ENCODE peak calls at places on chromosomes 13 and 19, in five cellular contexts. One of them, this sample, is unnamed.

GRCh38 chr13:113785051-113786010 is 26.3 kb downstream of the TMEM255B start:
- DNase-seq in GM10248: no peak
- DNase-seq in fibroblast of mammary gland: peak; percentile 72
- DNase-seq in foreskin fibroblast: peak; percentile 97
- DNase-seq in mesothelial cell of epicardium: no peak
- DNase-seq in this sample: no peak

GRCh38 chr13:102597029-102598015 is 536 bp downstream of the TPP2 start:
- DNase-seq in mesothelial cell of epicardium: no peak
- DNase-seq in foreskin fibroblast: peak; percentile 24
- DNase-seq in GM10248: peak; percentile 30
- DNase-seq in fibroblast of mammary gland: no peak
- DNase-seq in this sample: no peak

GRCh38 chr19:55352040-55352439 is 2.5 kb downstream of the COX6B2 start:
- DNase-seq in GM10248: no peak
- DNase-seq in foreskin fibroblast: no peak
- DNase-seq in mesothelial cell of epicardium: no peak
- DNase-seq in fibroblast of mammary gland: no peak
- DNase-seq in this sample: no peak

GRCh38 chr13:40665754-40666057 is 735 bp downstream of the FOXO1 start:
- DNase-seq in mesothelial cell of epicardium: peak; percentile 27
- DNase-seq in fibroblast of mammary gland: no peak
- DNase-seq in GM10248: peak; percentile 42
- DNase-seq in foreskin fibroblast: no peak
- DNase-seq in this sample: no peak

GRCh38 chr19:13043285-13043684 is 48.0 kb downstream of the NFIX start:
- DNase-seq in fibroblast of mammary gland: no peak
- DNase-seq in mesothelial cell of epicardium: no peak
- DNase-seq in GM10248: no peak
- DNase-seq in foreskin fibroblast: no peak
- DNase-seq in this sample: no peak

GRCh38 chr19:5563941-5564612 is 3.7 kb downstream of the TINCR start:
- DNase-seq in mesothelial cell of epicardium: no peak
- DNase-seq in GM10248: no peak
- DNase-seq in foreskin fibroblast: peak; percentile 59
- DNase-seq in fibroblast of mammary gland: no peak
- DNase-seq in this sample: no peak

GRCh38 chr13:110890279-110891150 is 24.4 kb downstream of the ANKRD10 start:
- DNase-seq in GM10248: no peak
- DNase-seq in foreskin fibroblast: no peak
- DNase-seq in fibroblast of mammary gland: no peak
- DNase-seq in mesothelial cell of epicardium: no peak
- DNase-seq in this sample: no peak

GRCh38 chr13:30846844-30847243 is 59.2 kb upstream of the MEDAG start:
- DNase-seq in foreskin fibroblast: no peak
- DNase-seq in GM10248: no peak
- DNase-seq in fibroblast of mammary gland: no peak
- DNase-seq in mesothelial cell of epicardium: no peak
- DNase-seq in this sample: no peak

GRCh38 chr13:66532146-66532545 is 698.0 kb downstream of the PCDH9 start:
- DNase-seq in foreskin fibroblast: peak; percentile 71
- DNase-seq in fibroblast of mammary gland: peak; percentile 56
- DNase-seq in mesothelial cell of epicardium: no peak
- DNase-seq in GM10248: no peak
- DNase-seq in this sample: no peak

GRCh38 chr19:35868172-35868822 is at the start of gene APLP1:
- DNase-seq in GM10248: peak; percentile 78
- DNase-seq in mesothelial cell of epicardium: peak; percentile 62
- DNase-seq in foreskin fibroblast: peak; percentile 68
- DNase-seq in fibroblast of mammary gland: no peak
- DNase-seq in this sample: peak; percentile 80

GRCh38 chr13:93769126-93769525 is 542.5 kb downstream of the GPC6 start:
- DNase-seq in GM10248: no peak
- DNase-seq in foreskin fibroblast: no peak
- DNase-seq in mesothelial cell of epicardium: no peak
- DNase-seq in fibroblast of mammary gland: no peak
- DNase-seq in this sample: no peak

GRCh38 chr13:78520425-78520824 is 82.9 kb downstream of the POU4F1 start:
- DNase-seq in foreskin fibroblast: no peak
- DNase-seq in mesothelial cell of epicardium: no peak
- DNase-seq in fibroblast of mammary gland: no peak
- DNase-seq in GM10248: no peak
- DNase-seq in this sample: no peak

GRCh38 chr19:54017266-54017665 is 25.8 kb downstream of the CACNG6 start:
- DNase-seq in mesothelial cell of epicardium: no peak
- DNase-seq in foreskin fibroblast: peak; percentile 27
- DNase-seq in GM10248: no peak
- DNase-seq in fibroblast of mammary gland: peak; percentile 31
- DNase-seq in this sample: no peak

GRCh38 chr19:55581828-55582223 is 1.2 kb upstream of the ZNF579 start:
- DNase-seq in foreskin fibroblast: peak; percentile 43
- DNase-seq in fibroblast of mammary gland: peak; percentile 34
- DNase-seq in GM10248: no peak
- DNase-seq in mesothelial cell of epicardium: no peak
- DNase-seq in this sample: no peak

GRCh38 chr19:4428326-4428975 is 26.0 kb downstream of the CHAF1A start:
- DNase-seq in foreskin fibroblast: no peak
- DNase-seq in fibroblast of mammary gland: no peak
- DNase-seq in mesothelial cell of epicardium: no peak
- DNase-seq in GM10248: no peak
- DNase-seq in this sample: no peak

GRCh38 chr19:13865578-13866462 is 11.1 kb upstream of the NANOS3 start:
- DNase-seq in mesothelial cell of epicardium: no peak
- DNase-seq in foreskin fibroblast: no peak
- DNase-seq in fibroblast of mammary gland: no peak
- DNase-seq in GM10248: no peak
- DNase-seq in this sample: no peak

GRCh38 chr13:66139250-66139649 is 1090.9 kb downstream of the PCDH9 start:
- DNase-seq in GM10248: no peak
- DNase-seq in mesothelial cell of epicardium: no peak
- DNase-seq in fibroblast of mammary gland: no peak
- DNase-seq in foreskin fibroblast: no peak
- DNase-seq in this sample: no peak

GRCh38 chr13:24218320-24218719 is 57.8 kb downstream of the SPATA13 start:
- DNase-seq in foreskin fibroblast: no peak
- DNase-seq in fibroblast of mammary gland: no peak
- DNase-seq in GM10248: no peak
- DNase-seq in mesothelial cell of epicardium: no peak
- DNase-seq in this sample: no peak

GRCh38 chr19:7863157-7863970 is 10.8 kb downstream of the PRR36 start:
- DNase-seq in fibroblast of mammary gland: no peak
- DNase-seq in GM10248: no peak
- DNase-seq in foreskin fibroblast: no peak
- DNase-seq in mesothelial cell of epicardium: no peak
- DNase-seq in this sample: peak; percentile 68

GRCh38 chr19:41355035-41355434 is 1.3 kb upstream of the TGFB1 start:
- DNase-seq in GM10248: no peak
- DNase-seq in mesothelial cell of epicardium: no peak
- DNase-seq in foreskin fibroblast: no peak
- DNase-seq in fibroblast of mammary gland: no peak
- DNase-seq in this sample: no peak

GRCh38 chr13:50359779-50360178 is 344.5 kb downstream of the KCNRG start:
- DNase-seq in fibroblast of mammary gland: no peak
- DNase-seq in GM10248: no peak
- DNase-seq in foreskin fibroblast: no peak
- DNase-seq in mesothelial cell of epicardium: no peak
- DNase-seq in this sample: no peak

GRCh38 chr13:97367427-97367826 is 66.5 kb upstream of the RAP2A start:
- DNase-seq in foreskin fibroblast: peak; percentile 93
- DNase-seq in GM10248: no peak
- DNase-seq in fibroblast of mammary gland: peak; percentile 84
- DNase-seq in mesothelial cell of epicardium: no peak
- DNase-seq in this sample: no peak

DNA sequence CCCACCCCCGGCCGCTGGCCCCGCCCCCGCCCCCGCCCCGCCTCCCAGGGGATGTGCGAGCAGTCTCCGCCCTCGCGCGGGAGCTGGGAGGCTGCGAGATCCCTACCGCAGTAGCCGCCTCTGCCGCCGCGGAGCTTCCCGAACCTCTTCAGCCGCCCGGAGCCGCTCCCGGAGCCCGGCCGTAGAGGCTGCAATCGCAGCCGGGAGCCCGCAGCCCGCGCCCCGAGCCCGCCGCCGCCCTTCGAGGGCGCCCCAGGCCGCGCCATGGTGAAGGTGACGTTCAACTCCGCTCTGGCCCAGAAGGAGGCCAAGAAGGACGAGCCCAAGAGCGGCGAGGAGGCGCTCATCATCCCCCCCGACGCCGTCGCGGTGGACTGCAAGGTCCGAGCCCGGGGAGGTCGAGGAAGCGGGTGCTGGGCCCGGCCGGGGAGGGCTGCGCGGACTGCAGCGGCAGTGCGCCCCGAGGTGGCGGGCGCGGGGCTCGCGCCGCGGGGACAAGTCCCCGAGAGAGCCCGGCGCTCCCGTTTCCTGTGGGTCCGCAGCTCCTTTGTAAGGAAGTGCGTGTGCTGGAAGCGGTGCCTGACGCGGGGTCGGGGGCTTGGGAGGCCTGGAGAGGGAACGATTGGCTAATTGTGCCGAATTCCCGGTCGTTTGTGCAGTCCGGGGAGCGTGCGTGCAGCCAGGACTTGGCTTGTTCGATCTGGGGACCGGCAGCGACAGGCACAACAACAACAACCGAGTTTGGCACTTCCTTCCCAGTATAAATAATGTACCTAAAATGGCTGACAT is at the start of gene ITM2B:
- DNase-seq in fibroblast of mammary gland: peak; percentile 57
- DNase-seq in foreskin fibroblast: peak; percentile 86
- DNase-seq in GM10248: peak; percentile 70
- DNase-seq in mesothelial cell of epicardium: peak; percentile 58
- DNase-seq in this sample: peak; percentile 78
- TF ChIP-seq CTCF in fibroblast of mammary gland: no peak
- TF ChIP-seq CTCF in foreskin fibroblast: peak; percentile 14
- TF ChIP-seq CTCF in GM10248: peak; percentile 45
- TF ChIP-seq CTCF in mesothelial cell of epicardium: no peak
- TF ChIP-seq CTCF in this sample: peak; percentile 51

DNA sequence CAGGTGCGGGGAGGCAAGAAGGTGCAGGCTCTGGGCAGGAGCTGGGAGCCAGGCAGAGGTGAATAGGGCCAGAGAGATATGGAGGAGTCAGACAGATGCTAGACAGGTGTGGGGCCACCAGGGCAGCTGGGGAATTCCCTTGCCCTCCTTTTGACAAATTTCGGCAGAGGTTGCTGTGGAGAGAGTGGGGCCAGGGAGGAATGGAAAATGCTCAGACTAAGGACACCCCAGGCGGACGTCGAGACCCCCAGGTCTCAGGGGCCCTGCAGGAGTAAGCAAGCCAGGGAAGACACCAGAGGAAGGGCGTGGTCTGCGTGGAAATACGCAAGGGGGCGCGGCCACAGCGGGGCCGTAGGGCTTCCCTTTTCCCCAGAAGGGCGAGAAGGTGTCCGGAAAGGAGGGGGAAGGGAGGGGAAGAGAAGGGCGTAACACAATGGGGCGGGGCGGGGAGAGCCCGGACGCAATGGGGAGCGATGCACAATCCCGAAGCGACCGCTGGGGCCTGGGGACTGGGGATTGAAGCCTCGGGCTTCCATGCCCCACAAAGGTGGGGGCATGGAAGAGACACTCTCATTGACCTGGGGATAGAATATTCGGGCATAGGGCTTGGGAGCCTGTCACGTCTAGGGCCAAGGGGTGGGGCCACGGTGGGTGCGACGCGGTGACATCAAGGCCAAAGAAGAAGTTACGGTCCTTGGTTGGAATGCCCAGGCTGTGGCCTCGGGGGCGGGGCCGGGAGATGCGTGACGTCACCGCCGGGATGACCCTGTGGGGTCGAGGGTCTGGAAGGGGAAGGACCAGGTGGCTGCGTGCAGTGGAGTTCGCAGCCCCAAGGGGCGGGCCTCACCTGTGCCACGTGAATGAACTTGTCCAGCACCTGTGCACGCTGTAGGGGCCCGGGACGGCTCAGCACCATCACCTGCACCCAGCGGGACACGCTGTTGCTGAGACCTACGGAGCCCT is 8.2 kb downstream of the RASGRP4 start:
- DNase-seq in foreskin fibroblast: peak; percentile 57
- DNase-seq in mesothelial cell of epicardium: no peak
- DNase-seq in fibroblast of mammary gland: no peak
- DNase-seq in GM10248: peak; percentile 72
- DNase-seq in this sample: no peak
- TF ChIP-seq CTCF in foreskin fibroblast: no peak
- TF ChIP-seq CTCF in mesothelial cell of epicardium: no peak
- TF ChIP-seq CTCF in fibroblast of mammary gland: no peak
- TF ChIP-seq CTCF in GM10248: no peak
- TF ChIP-seq CTCF in this sample: peak; percentile 50

DNA sequence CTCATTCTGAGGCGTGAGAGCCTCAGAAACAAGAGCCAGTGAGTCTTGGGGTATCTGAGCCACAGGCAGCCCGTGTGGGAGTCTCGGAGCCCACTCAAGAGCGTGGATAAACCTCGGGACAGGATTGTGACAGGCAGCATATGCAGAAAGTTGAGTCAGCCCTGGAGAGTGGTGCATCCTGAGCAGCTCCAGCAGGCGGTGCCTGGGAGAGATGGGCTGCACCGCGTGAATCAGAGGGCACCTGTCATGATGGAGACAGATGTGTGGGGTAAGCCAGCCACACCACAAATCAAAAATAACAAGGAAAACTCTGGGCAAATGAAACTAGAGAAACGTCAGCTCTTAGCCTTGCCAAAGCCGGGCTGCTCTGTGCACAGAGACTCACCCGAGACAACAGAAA is 30.0 kb upstream of the POP4 start:
- DNase-seq in fibroblast of mammary gland: peak; percentile 42
- DNase-seq in foreskin fibroblast: no peak
- DNase-seq in mesothelial cell of epicardium: no peak
- DNase-seq in GM10248: no peak
- DNase-seq in this sample: no peak
- TF ChIP-seq CTCF in fibroblast of mammary gland: no peak
- TF ChIP-seq CTCF in foreskin fibroblast: no peak
- TF ChIP-seq CTCF in mesothelial cell of epicardium: no peak
- TF ChIP-seq CTCF in GM10248: no peak
- TF ChIP-seq CTCF in this sample: no peak

DNA sequence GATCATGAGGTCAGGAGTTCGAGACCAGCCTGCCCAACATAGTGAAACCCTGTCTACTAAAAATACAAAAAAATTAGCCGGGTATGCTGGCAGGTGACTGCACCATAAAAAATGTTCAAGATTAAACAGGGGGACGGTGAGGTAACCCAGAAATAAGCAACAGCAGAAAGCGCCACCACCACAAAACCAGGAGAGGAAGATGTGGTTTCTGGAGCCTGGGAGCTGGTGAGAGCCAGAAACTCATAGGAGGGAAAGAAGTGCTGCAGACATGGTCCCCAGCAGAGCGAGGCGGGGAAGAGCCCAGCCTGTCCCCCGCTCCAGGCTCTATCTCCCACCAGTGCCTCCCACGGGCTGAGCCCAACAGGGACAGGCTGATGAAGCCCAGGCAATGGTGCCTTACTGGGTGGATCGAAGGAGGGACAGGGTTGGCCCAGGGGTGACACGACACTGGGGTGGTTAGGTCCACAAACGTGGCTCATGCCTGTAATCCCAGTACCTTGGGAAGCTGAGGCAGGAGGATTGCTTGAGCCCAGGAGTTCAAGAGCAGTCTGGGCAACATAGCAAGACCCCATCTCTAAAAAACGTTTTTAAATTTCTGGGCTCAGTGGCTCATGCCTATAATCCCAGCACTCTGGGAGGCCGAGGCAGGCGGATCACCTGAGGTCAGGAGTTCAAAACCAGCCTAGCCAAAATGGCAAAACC is 19.0 kb downstream of the SPC24 start:
- DNase-seq in foreskin fibroblast: peak; percentile 16
- DNase-seq in mesothelial cell of epicardium: no peak
- DNase-seq in GM10248: peak; percentile 14
- DNase-seq in fibroblast of mammary gland: no peak
- DNase-seq in this sample: no peak
- TF ChIP-seq CTCF in foreskin fibroblast: no peak
- TF ChIP-seq CTCF in mesothelial cell of epicardium: no peak
- TF ChIP-seq CTCF in GM10248: no peak
- TF ChIP-seq CTCF in fibroblast of mammary gland: no peak
- TF ChIP-seq CTCF in this sample: no peak

This sample was measured in type B pancreatic cell.